ENCODE peak calls at places on chromosome 4, in five cellular contexts. K is HEK293T, D is GM12878, G is HCT116, Q is H1. Y is an unnamed sample.

GRCh38 chr4:56052966-56053365 is 104.2 kb downstream of the CEP135 start:
- DNase-seq in G (no peak), D (no peak), Q (no peak), K (no peak), Y (no peak)

GRCh38 chr4:99856166-99856565 is 38.1 kb downstream of the LAMTOR3 start:
- DNase-seq in D (no peak), K (no peak), G (peak), Q (no peak), Y (no peak)

GRCh38 chr4:183589710-183590109 is 69.3 kb downstream of the RWDD4 start:
- DNase-seq in G (no peak), D (no peak), K (no peak), Q (no peak), Y (no peak)

GRCh38 chr4:164536829-164537228 is 217.1 kb upstream of the SMIM31 start:
- DNase-seq in Q (no peak), D (no peak), K (no peak), G (peak), Y (no peak)

GRCh38 chr4:76535603-76536380 is 100.8 kb downstream of the SHROOM3 start:
- DNase-seq in Q (no peak), K (no peak), G (no peak), D (no peak), Y (no peak)

GRCh38 chr4:54657556-54658313 is at the start of gene KIT:
- DNase-seq in Q (peak), K (peak), G (no peak), D (no peak), Y (peak)

GRCh38 chr4:136526517-136526916 is 1005.8 kb downstream of the PCDH18 start:
- DNase-seq in K (no peak), D (no peak), G (no peak), Q (no peak), Y (no peak)

GRCh38 chr4:88771883-88772450 is 74.3 kb upstream of the NAP1L5 start:
- DNase-seq in G (no peak), K (no peak), Q (no peak), D (no peak), Y (no peak)

GRCh38 chr4:532588-533317 is 33.7 kb downstream of the PIGG start:
- DNase-seq in D (no peak), K (peak), G (no peak), Q (no peak), Y (peak)

GRCh38 chr4:184097240-184097619 is 120.4 kb downstream of the ENPP6 start:
- DNase-seq in D (no peak), Q (peak), G (no peak), K (no peak), Y (peak)

GRCh38 chr4:113707013-113707412 is 54.5 kb downstream of the CAMK2D start:
- DNase-seq in K (no peak), G (no peak), D (no peak), Q (no peak), Y (no peak)

GRCh38 chr4:138639018-138639876 is 376.3 kb upstream of the NOCT start:
- DNase-seq in D (no peak), Q (no peak), K (no peak), G (no peak), Y (no peak)

GRCh38 chr4:139761461-139761860 is 95.8 kb downstream of the MGST2 start:
- DNase-seq in Q (no peak), D (no peak), K (peak), G (peak), Y (no peak)

GRCh38 chr4:159363376-159363775 is 260.5 kb downstream of the RAPGEF2 start:
- DNase-seq in Q (no peak), K (no peak), D (no peak), G (no peak), Y (no peak)

GRCh38 chr4:95191537-95191936 is 357.2 kb downstream of the UNC5C start:
- DNase-seq in G (no peak), Q (no peak), K (no peak), D (no peak), Y (no peak)

GRCh38 chr4:42280327-42281095 is 116.8 kb upstream of the SHISA3 start:
- DNase-seq in G (peak), D (no peak), Q (no peak), K (peak), Y (peak)

GRCh38 chr4:95129708-95130343 is 372.1 kb downstream of the BMPR1B start:
- DNase-seq in D (no peak), K (peak), G (peak), Q (no peak), Y (no peak)

GRCh38 chr4:60366661-60367060 is 833.5 kb upstream of the ADGRL3 start:
- DNase-seq in G (no peak), Q (no peak), K (no peak), D (no peak), Y (no peak)

GRCh38 chr4:156774422-156774821 is 197.2 kb downstream of the PDGFC start:
- DNase-seq in Q (no peak), D (no peak), K (no peak), G (no peak), Y (no peak)

GRCh38 chr4:137015759-137016409 is 516.4 kb downstream of the PCDH18 start:
- DNase-seq in G (no peak), D (no peak), K (peak), Q (no peak), Y (no peak)

GRCh38 chr4:76293705-76294274 is 12.7 kb upstream of the STBD1 start:
- DNase-seq in G (no peak), K (no peak), D (no peak), Q (no peak), Y (no peak)

GRCh38 chr4:94068712-94069111 is 139.0 kb upstream of the SMARCAD1 start:
- DNase-seq in K (no peak), G (no peak), D (no peak), Q (no peak), Y (no peak)

GRCh38 chr4:143352052-143352451 is 15.4 kb downstream of the GAB1 start:
- DNase-seq in D (no peak), Q (no peak), G (no peak), K (no peak), Y (no peak)

GRCh38 chr4:157896726-157897125 is 276.1 kb downstream of the GASK1B start:
- DNase-seq in K (no peak), D (no peak), G (no peak), Q (no peak), Y (no peak)

GRCh38 chr4:23476514-23477090 is 413.2 kb downstream of the PPARGC1A start:
- DNase-seq in K (no peak), G (no peak), Q (no peak), D (no peak), Y (no peak)

GRCh38 chr4:101699441-101700117 is 91.0 kb upstream of the BANK1 start:
- DNase-seq in K (no peak), G (no peak), D (no peak), Q (no peak), Y (no peak)

GRCh38 chr4:80538276-80538926 is 202.9 kb downstream of the CFAP299 start:
- DNase-seq in Q (no peak), G (no peak), D (no peak), K (no peak), Y (no peak)

GRCh38 chr4:95124906-95125504 is 367.2 kb downstream of the BMPR1B start:
- DNase-seq in D (no peak), G (peak), K (peak), Q (peak), Y (peak)

GRCh38 chr4:43369036-43369594 is 476.6 kb downstream of the GRXCR1 start:
- DNase-seq in G (no peak), D (no peak), K (no peak), Q (no peak), Y (no peak)

GRCh38 chr4:4864443-4864939 is 5.0 kb downstream of the MSX1 start:
- DNase-seq in Q (no peak), K (no peak), G (no peak), D (no peak), Y (no peak)

GRCh38 chr4:81550005-81550896 is 78.5 kb upstream of the RASGEF1B start:
- DNase-seq in D (no peak), Q (no peak), K (no peak), G (no peak), Y (no peak)

GRCh38 chr4:41050116-41050515 is 164.2 kb downstream of the APBB2 start:
- DNase-seq in D (no peak), Q (no peak), G (no peak), K (no peak), Y (no peak)

GRCh38 chr4:41052287-41052686 is 162.1 kb downstream of the APBB2 start:
- DNase-seq in G (no peak), K (no peak), D (no peak), Q (no peak), Y (no peak)

GRCh38 chr4:41050840-41051775 is 163.2 kb downstream of the APBB2 start:
- DNase-seq in G (no peak), D (no peak), Q (no peak), K (no peak), Y (no peak)
- TF ChIP-seq SP1 in G (no peak), D (no peak), Q (no peak), K (no peak), Y (no peak)

DNA sequence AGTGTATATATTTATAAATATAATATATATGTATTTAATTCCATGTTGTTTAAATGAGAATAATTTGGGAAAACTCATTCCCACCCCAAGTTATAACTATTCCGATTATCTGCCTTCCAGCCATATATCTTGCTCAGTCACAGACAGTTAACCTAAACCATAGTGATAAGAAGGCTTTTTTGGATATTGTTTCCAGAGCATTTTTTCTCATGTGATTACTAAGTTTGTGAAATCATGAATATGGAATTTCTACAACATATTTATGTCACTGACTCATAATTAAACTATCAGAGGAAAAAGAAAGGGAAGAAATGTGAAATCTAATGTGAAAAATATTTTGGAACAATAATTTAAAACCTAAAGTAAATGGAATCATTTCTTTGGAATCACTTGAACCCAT is 1163.5 kb upstream of the PABPC4L start:
- DNase-seq in D (no peak), Q (no peak), G (no peak), K (no peak), Y (no peak)
- TF ChIP-seq SP1 in D (no peak), Q (no peak), G (no peak), K (no peak), Y (no peak)

GRCh38 chr4:71333960-71334951 is 4.6 kb upstream of the SLC4A4 start:
- DNase-seq in G (no peak), K (no peak), Q (no peak), D (no peak), Y (no peak)
- TF ChIP-seq SP1 in G (no peak), K (no peak), Q (no peak), D (no peak), Y (no peak)

GRCh38 chr4:126591583-126591982 is 1041.2 kb upstream of the INTU start:
- DNase-seq in G (no peak), Q (no peak), D (no peak), K (no peak), Y (no peak)
- TF ChIP-seq SP1 in G (no peak), Q (no peak), D (no peak), K (no peak), Y (no peak)

GRCh38 chr4:182449186-182449880 is 206.1 kb downstream of the TENM3 start:
- DNase-seq in D (no peak), Q (peak), G (no peak), K (peak), Y (no peak)
- TF ChIP-seq SP1 in D (no peak), Q (no peak), G (no peak), K (no peak), Y (no peak)

GRCh38 chr4:105092356-105092755 is 54.3 kb upstream of the TET2 start:
- DNase-seq in K (no peak), D (no peak), G (no peak), Q (no peak), Y (no peak)
- TF ChIP-seq SP1 in K (no peak), D (no peak), G (no peak), Q (no peak), Y (no peak)